ENCODE peak calls at places on chromosomes 12 and 14, in seven cellular contexts. W, N, O, M, D, S and B are unnamed samples.

GRCh38 chr12:20361416-20361815 is 6.9 kb upstream of the PDE3A start:
- DNase-seq in W (no peak), N (no peak), O (no peak), M (no peak), D (no peak), S (no peak), B (no peak)

GRCh38 chr12:18294889-18295288 is 33.6 kb downstream of the PIK3C2G start:
- DNase-seq in W (no peak), N (no peak), O (no peak), M (no peak), D (no peak), S (no peak), B (no peak)

GRCh38 chr12:46266382-46266791 is 2.5 kb downstream of the SLC38A1 start:
- DNase-seq in W (peak), N (peak), O (peak), M (no peak), D (no peak), S (no peak), B (no peak)

GRCh38 chr12:71627438-71628002 is 36.1 kb downstream of the ZFC3H1 start:
- DNase-seq in W (no peak), N (no peak), O (no peak), M (no peak), D (no peak), S (no peak), B (no peak)

GRCh38 chr14:32129124-32129523 is 52.0 kb downstream of the ARHGAP5 start:
- DNase-seq in W (no peak), N (peak), O (peak), M (no peak), D (no peak), S (peak), B (no peak)

GRCh38 chr14:94936411-94936892 is 166.5 kb upstream of the GSC start:
- DNase-seq in W (no peak), N (peak), O (peak), M (peak), D (peak), S (peak), B (no peak)

GRCh38 chr12:110501378-110501721 is 561 bp downstream of the VPS29 start:
- DNase-seq in W (no peak), N (peak), O (peak), M (no peak), D (no peak), S (peak), B (no peak)

GRCh38 chr14:78848234-78848820 is 678.2 kb downstream of the NRXN3 start:
- DNase-seq in W (no peak), N (peak), O (peak), M (no peak), D (no peak), S (peak), B (no peak)

GRCh38 chr14:44897041-44897843 is 64.5 kb downstream of the KLHL28 start:
- DNase-seq in W (peak), N (peak), O (peak), M (peak), D (peak), S (peak), B (peak)

GRCh38 chr12:69502342-69503081 is 32.3 kb downstream of the FRS2 start:
- DNase-seq in W (no peak), N (peak), O (peak), M (no peak), D (no peak), S (peak), B (no peak)

GRCh38 chr14:74412753-74413152 is 13.3 kb downstream of the SYNDIG1L start:
- DNase-seq in W (no peak), N (no peak), O (no peak), M (no peak), D (no peak), S (no peak), B (no peak)

GRCh38 chr14:75514673-75515630 is 7.3 kb upstream of the BATF start:
- DNase-seq in W (peak), N (peak), O (peak), M (peak), D (no peak), S (peak), B (peak)

GRCh38 chr12:6052940-6053329 is 71.5 kb downstream of the VWF start:
- DNase-seq in W (no peak), N (peak), O (peak), M (no peak), D (no peak), S (peak), B (no peak)

GRCh38 chr14:90759370-90760054 is 56.7 kb downstream of the TTC7B start:
- DNase-seq in W (peak), N (no peak), O (no peak), M (no peak), D (no peak), S (no peak), B (no peak)

GRCh38 chr14:89365071-89365801 is 51.8 kb downstream of the FOXN3 start:
- DNase-seq in W (peak), N (peak), O (no peak), M (no peak), D (no peak), S (peak), B (peak)

GRCh38 chr12:27193854-27194544 is 50.1 kb upstream of the STK38L start:
- DNase-seq in W (no peak), N (peak), O (peak), M (peak), D (peak), S (peak), B (no peak)

GRCh38 chr14:100402631-100403030 is 79.5 kb downstream of the SLC25A47 start:
- DNase-seq in W (no peak), N (peak), O (no peak), M (no peak), D (peak), S (peak), B (no peak)

GRCh38 chr12:107318804-107319535 is 225.6 kb upstream of the CRY1 start:
- DNase-seq in W (peak), N (peak), O (peak), M (peak), D (no peak), S (peak), B (peak)

GRCh38 chr12:121989266-121989950 is 32.3 kb upstream of the BCL7A start:
- DNase-seq in W (no peak), N (no peak), O (no peak), M (no peak), D (no peak), S (no peak), B (no peak)

GRCh38 chr12:92518071-92518470 is 184.7 kb upstream of the PLEKHG7 start:
- DNase-seq in W (no peak), N (no peak), O (no peak), M (no peak), D (no peak), S (no peak), B (no peak)

GRCh38 chr12:105658389-105658788 is 327.9 kb downstream of the C12orf75 start:
- DNase-seq in W (no peak), N (no peak), O (no peak), M (no peak), D (no peak), S (no peak), B (no peak)

GRCh38 chr14:105421723-105422615 is 2.3 kb downstream of the MTA1 start:
- DNase-seq in W (no peak), N (no peak), O (no peak), M (no peak), D (no peak), S (no peak), B (no peak)

GRCh38 chr14:103085106-103086091 is 1.4 kb downstream of the LBHD2 start:
- DNase-seq in W (no peak), N (no peak), O (no peak), M (peak), D (no peak), S (no peak), B (no peak)

GRCh38 chr12:19739195-19739776 is 300.0 kb downstream of the AEBP2 start:
- DNase-seq in W (no peak), N (peak), O (peak), M (no peak), D (peak), S (peak), B (no peak)

GRCh38 chr14:71362282-71362681 is 455.0 kb downstream of the PCNX1 start:
- DNase-seq in W (no peak), N (no peak), O (no peak), M (no peak), D (no peak), S (no peak), B (no peak)

GRCh38 chr12:124682425-124683329 is 115.3 kb upstream of the NCOR2 start:
- DNase-seq in W (no peak), N (no peak), O (no peak), M (no peak), D (no peak), S (no peak), B (no peak)

GRCh38 chr12:67486671-67487070 is 161.9 kb upstream of the DYRK2 start:
- DNase-seq in W (no peak), N (no peak), O (no peak), M (no peak), D (no peak), S (no peak), B (no peak)